ENCODE peak calls at places on chromosomes 13 and 19, in eight cellular contexts. R is NCI-H774; E is stimulated activated CD8-positive, alpha-beta memory T cell treated with anti-CD3 and anti-CD28 coated beads, Interleukin-7, amount 100 ng/mL, for 1 hour; B is gastrocnemius medialis; P is right cardiac atrium; X is SW 1271; A is activated CD4-positive, alpha-beta T cell treated with anti-CD3 and anti-CD28 coated beads, Interleukin-2, amount 50 U/mL, for 48 hours; K is cardiac fibroblast. J is an unnamed sample.

GRCh38 chr19:55460670-55461258 is 678 bp downstream of the ISOC2 start:
- DNase-seq in R (peak), E (no peak), B (peak), P (peak), X (peak), A (peak), K (peak), J (peak)

GRCh38 chr19:44816301-44816700 is 7.4 kb downstream of the BCAM start:
- DNase-seq in R (no peak), E (no peak), B (no peak), P (no peak), X (no peak), A (no peak), K (no peak), J (no peak)

GRCh38 chr19:50221087-50221486 is 17.7 kb downstream of the MYH14 start:
- DNase-seq in R (no peak), E (no peak), B (no peak), P (no peak), X (no peak), A (no peak), K (no peak), J (no peak)

GRCh38 chr13:28718186-28718537 is 608 bp downstream of the SLC46A3 start:
- DNase-seq in R (no peak), E (no peak), B (no peak), P (no peak), X (peak), A (no peak), K (peak), J (no peak)

GRCh38 chr13:85261757-85262346 is 537.4 kb downstream of the SLITRK6 start:
- DNase-seq in R (no peak), E (no peak), B (no peak), P (no peak), X (peak), A (no peak), K (peak), J (no peak)

GRCh38 chr13:104984296-104984818 is 1551.1 kb downstream of the EFNB2 start:
- DNase-seq in R (no peak), E (no peak), B (no peak), P (peak), X (no peak), A (peak), K (peak), J (peak)

GRCh38 chr13:77430377-77430951 is 103.6 kb upstream of the MYCBP2 start:
- DNase-seq in R (no peak), E (no peak), B (no peak), P (no peak), X (no peak), A (no peak), K (no peak), J (no peak)

GRCh38 chr13:96052655-96053002 is 572 bp downstream of the UGGT2 start:
- DNase-seq in R (peak), E (no peak), B (no peak), P (no peak), X (peak), A (no peak), K (peak), J (no peak)

GRCh38 chr13:87696458-87696857 is 25.3 kb downstream of the SLITRK5 start:
- DNase-seq in R (no peak), E (no peak), B (no peak), P (no peak), X (no peak), A (no peak), K (no peak), J (no peak)

GRCh38 chr19:55216461-55217198 is 7.3 kb upstream of the PTPRH start:
- DNase-seq in R (peak), E (no peak), B (peak), P (peak), X (peak), A (peak), K (peak), J (peak)

GRCh38 chr13:98353750-98354149 is 176.7 kb upstream of the RNF113B start:
- DNase-seq in R (no peak), E (no peak), B (no peak), P (no peak), X (no peak), A (no peak), K (no peak), J (no peak)

GRCh38 chr13:34863360-34864135 is 78.5 kb upstream of the NBEA start:
- DNase-seq in R (no peak), E (no peak), B (no peak), P (no peak), X (peak), A (no peak), K (peak), J (no peak)

GRCh38 chr13:20525601-20526544 is at the start of gene CRYL1:
- DNase-seq in R (peak), E (peak), B (peak), P (peak), X (peak), A (peak), K (peak), J (peak)

GRCh38 chr19:41548954-41549688 is 26.8 kb upstream of the CEACAM21 start:
- DNase-seq in R (no peak), E (peak), B (no peak), P (no peak), X (no peak), A (peak), K (peak), J (peak)

GRCh38 chr13:32881074-32881791 is 135.0 kb upstream of the KL start:
- DNase-seq in R (no peak), E (no peak), B (no peak), P (no peak), X (no peak), A (no peak), K (peak), J (no peak)

GRCh38 chr19:57708641-57709354 is at the start of gene ZNF154:
- DNase-seq in R (no peak), E (no peak), B (peak), P (peak), X (peak), A (peak), K (peak), J (peak)

GRCh38 chr13:43132911-43133310 is 109.5 kb downstream of the DNAJC15 start:
- DNase-seq in R (no peak), E (no peak), B (no peak), P (no peak), X (no peak), A (no peak), K (no peak), J (no peak)

GRCh38 chr19:18488838-18489626 is 32.8 kb downstream of the ELL start:
- DNase-seq in R (peak), E (no peak), B (peak), P (no peak), X (no peak), A (no peak), K (no peak), J (no peak)

GRCh38 chr13:102798653-102799543 is at the start of the genes BIVM and POGLUT2:
- DNase-seq in R (peak), E (peak), B (peak), P (peak), X (peak), A (peak), K (peak), J (peak)

GRCh38 chr13:48232420-48233096 is 448 bp upstream of the ITM2B start:
- DNase-seq in R (no peak), E (no peak), B (no peak), P (no peak), X (peak), A (no peak), K (no peak), J (no peak)

GRCh38 chr13:30097695-30098094 is 209.7 kb downstream of the KATNAL1 start:
- DNase-seq in R (no peak), E (no peak), B (no peak), P (no peak), X (no peak), A (no peak), K (no peak), J (no peak)

GRCh38 chr13:79686441-79686840 is 205.5 kb downstream of the NDFIP2 start:
- DNase-seq in R (no peak), E (no peak), B (no peak), P (no peak), X (no peak), A (no peak), K (peak), J (no peak)

GRCh38 chr13:42660367-42660965 is 86.5 kb downstream of the TNFSF11 start:
- DNase-seq in R (no peak), E (no peak), B (no peak), P (no peak), X (no peak), A (no peak), K (peak), J (no peak)

GRCh38 chr13:95106562-95106961 is 194.7 kb downstream of the ABCC4 start:
- DNase-seq in R (no peak), E (no peak), B (no peak), P (no peak), X (no peak), A (no peak), K (peak), J (no peak)

GRCh38 chr19:2732157-2732725 is 7.6 kb downstream of the SLC39A3 start:
- DNase-seq in R (no peak), E (no peak), B (no peak), P (no peak), X (no peak), A (no peak), K (no peak), J (no peak)

GRCh38 chr19:50857366-50857765 is 2.7 kb downstream of the KLK3 start:
- DNase-seq in R (no peak), E (no peak), B (no peak), P (no peak), X (no peak), A (no peak), K (no peak), J (no peak)

GRCh38 chr13:34654203-34654602 is 287.9 kb upstream of the NBEA start:
- DNase-seq in R (no peak), E (no peak), B (no peak), P (no peak), X (no peak), A (no peak), K (no peak), J (no peak)

GRCh38 chr13:50529154-50529882 is 314.2 kb downstream of the DLEU7 start:
- DNase-seq in R (no peak), E (no peak), B (peak), P (peak), X (no peak), A (no peak), K (peak), J (no peak)

GRCh38 chr13:40662866-40663265 is 3.6 kb downstream of the FOXO1 start:
- DNase-seq in R (no peak), E (no peak), B (no peak), P (no peak), X (no peak), A (peak), K (no peak), J (peak)

GRCh38 chr19:1074512-1075283 is 7.7 kb downstream of the ARHGAP45 start:
- DNase-seq in R (peak), E (peak), B (no peak), P (peak), X (peak), A (peak), K (no peak), J (peak)

GRCh38 chr13:41007359-41008118 is 11.6 kb downstream of the ELF1 start:
- DNase-seq in R (no peak), E (no peak), B (no peak), P (no peak), X (no peak), A (no peak), K (no peak), J (no peak)

GRCh38 chr19:39413903-39414608 is 1.6 kb downstream of the PLEKHG2 start:
- DNase-seq in R (no peak), E (no peak), B (no peak), P (peak), X (no peak), A (no peak), K (peak), J (no peak)

J was measured in GM13976.